ENCODE peak calls at places on chromosomes 6 and 20, in six cellular contexts. B is left lung, T is tibial nerve, J is right lobe of liver, A is heart right ventricle, X is left ventricle myocardium inferior. R is an unnamed sample.

GRCh38 chr6:50791900-50792508 is 26.7 kb upstream of the TFAP2B start:
- DNase-seq in X (no peak), B (no peak), A (no peak), J (no peak), T (no peak), R (peak; percentile 75)

GRCh38 chr6:122609881-122610689 is at the start of gene PKIB:
- DNase-seq in X (peak; percentile 60), B (peak; percentile 92), A (peak; percentile 25), T (peak; percentile 39), J (peak; percentile 84), R (peak; percentile 67)

GRCh38 chr6:37254881-37255280 is 2.7 kb upstream of the TBC1D22B start:
- DNase-seq in A (no peak), J (no peak), T (no peak), X (no peak), B (no peak), R (no peak)

GRCh38 chr6:41335943-41336342 is 535 bp downstream of the NCR2 start:
- DNase-seq in B (no peak), T (no peak), J (no peak), A (no peak), X (no peak), R (no peak)

GRCh38 chr6:7910654-7911344 is at the start of gene TXNDC5:
- DNase-seq in J (peak; percentile 90), T (peak; percentile 62), B (peak; percentile 96), X (peak; percentile 86), A (peak; percentile 83), R (peak; percentile 88)

GRCh38 chr20:2759143-2759542 is 41.3 kb downstream of the CPXM1 start:
- DNase-seq in J (peak; percentile 36), T (no peak), B (no peak), X (no peak), A (no peak), R (no peak)

GRCh38 chr6:1821188-1822183 is 211.8 kb downstream of the FOXC1 start:
- DNase-seq in B (no peak), A (peak; percentile 11), J (no peak), T (no peak), X (no peak), R (peak; percentile 42)

GRCh38 chr6:42963855-42964605 is 3.5 kb downstream of the GNMT start:
- DNase-seq in T (no peak), B (no peak), A (no peak), X (no peak), J (no peak), R (peak; percentile 68)

GRCh38 chr6:46263709-46264091 is 92.9 kb upstream of the ENPP5 start:
- DNase-seq in J (no peak), T (no peak), B (no peak), A (no peak), X (no peak), R (no peak)

DNA sequence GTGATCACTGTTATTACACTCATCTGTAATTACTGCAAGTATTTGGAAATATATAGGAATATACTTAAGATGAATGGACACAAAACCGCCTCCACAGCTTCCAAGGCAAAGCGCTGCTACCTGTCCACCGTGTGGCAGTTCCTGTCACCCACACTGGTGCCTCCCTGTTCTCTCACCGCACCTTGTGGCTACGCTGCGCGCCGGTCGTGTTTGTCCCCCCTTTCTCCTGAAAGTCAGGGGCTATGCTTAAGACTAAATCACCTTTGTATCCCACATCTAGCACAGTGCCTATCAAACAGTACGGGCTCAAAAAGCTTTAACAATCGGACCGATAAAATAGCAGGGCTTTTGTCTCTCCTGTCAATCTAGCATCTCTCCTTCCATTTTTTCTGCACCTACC is 23.0 kb downstream of the LY86 start:
- DNase-seq in B (no peak), T (no peak), J (no peak), A (no peak), X (no peak), R (no peak)
- H3K4me1 ChIP-seq in B (no peaks in the 10 kb centered on the region), T (peaks cover 4% of the 10 kb centered on the region), J (no peaks in the 10 kb centered on the region), A (peaks cover 10% of the 10 kb centered on the region), X (no peaks in the 10 kb centered on the region), R (no peaks in the 10 kb centered on the region)

GRCh38 chr20:32037929-32038328 is 14.1 kb upstream of the HCK start:
- DNase-seq in T (no peak), J (no peak), A (no peak), X (no peak), B (no peak), R (peak; percentile 54)
- H3K27me3 ChIP-seq in T (peaks cover 18% of the 10 kb centered on the region), J (no peaks in the 10 kb centered on the region), A (peaks cover 48% of the 10 kb centered on the region), X (peaks cover 44% of the 10 kb centered on the region), B (peaks cover 32% of the 10 kb centered on the region), R (peaks cover 23% of the 10 kb centered on the region)

GRCh38 chr6:113676057-113676456 is 181.1 kb upstream of the MARCKS start:
- DNase-seq in T (no peak), J (no peak), A (no peak), B (no peak), X (no peak), R (no peak)
- H3K4me1 ChIP-seq in T (no peaks in the 10 kb centered on the region), J (no peaks in the 10 kb centered on the region), A (peaks cover 20% of the 10 kb centered on the region), B (peaks cover 3% of the 10 kb centered on the region), X (peaks cover 21% of the 10 kb centered on the region), R (peaks cover 8% of the 10 kb centered on the region)

DNA sequence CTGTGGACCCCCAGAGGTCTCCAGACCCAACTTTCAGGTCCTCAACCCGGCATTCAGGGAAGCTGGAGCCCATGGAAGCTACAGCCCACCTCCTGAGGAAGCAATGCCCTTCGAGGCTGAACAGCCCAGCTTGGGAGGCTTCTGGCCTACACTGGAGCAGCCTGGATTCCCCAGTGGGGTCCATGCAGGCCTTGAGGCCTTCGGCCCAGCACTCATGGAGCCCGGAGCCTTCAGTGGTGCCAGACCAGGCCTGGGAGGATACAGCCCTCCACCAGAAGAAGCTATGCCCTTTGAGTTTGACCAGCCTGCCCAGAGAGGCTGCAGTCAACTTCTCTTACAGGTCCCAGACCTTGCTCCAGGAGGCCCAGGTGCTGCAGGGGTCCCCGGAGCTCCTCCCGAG is 950 bp downstream of the GNAS start:
- DNase-seq in X (no peak), J (no peak), T (no peak), A (no peak), B (no peak), R (no peak)
- H3K27me3 ChIP-seq in X (peaks cover 96% of the 10 kb centered on the region), J (no peaks in the 10 kb centered on the region), T (peaks cover 79% of the 10 kb centered on the region), A (peaks cover 76% of the 10 kb centered on the region), B (peaks cover 99% of the 10 kb centered on the region), R (peaks cover 72% of the 10 kb centered on the region)

GRCh38 chr6:53066874-53067273 is 1.7 kb downstream of the FBXO9 start:
- DNase-seq in J (no peak), A (no peak), B (no peak), X (no peak), T (no peak), R (no peak)

GRCh38 chr6:53064726-53065265 is 408 bp upstream of the FBXO9 start:
- DNase-seq in A (peak; percentile 99), X (peak; percentile 97), B (peak; percentile 98), T (peak; percentile 95), J (peak; percentile 99), R (peak; percentile 98)

GRCh38 chr6:53065266-53066058 is at the start of gene FBXO9:
- DNase-seq in T (no peak), B (peak; percentile 93), X (peak; percentile 72), A (peak; percentile 51), J (peak; percentile 82), R (peak; percentile 84)

GRCh38 chr6:53067307-53067706 is 2.1 kb downstream of the FBXO9 start:
- DNase-seq in A (no peak), T (no peak), J (no peak), B (no peak), X (no peak), R (no peak)

GRCh38 chr6:53066059-53066406 is 829 bp downstream of the FBXO9 start:
- DNase-seq in A (peak; percentile 28), J (peak; percentile 58), B (peak; percentile 89), X (peak; percentile 34), T (no peak), R (no peak)
- H3K4me1 ChIP-seq in A (peaks cover 36% of the 10 kb centered on the region), J (no peaks in the 10 kb centered on the region), B (peaks cover 12% of the 10 kb centered on the region), X (peaks cover 64% of the 10 kb centered on the region), T (peaks cover 19% of the 10 kb centered on the region), R (peaks cover 26% of the 10 kb centered on the region)